ENCODE peak calls at places on chromosomes 11 and 22, in four cellular contexts. D is HL-60, Y is K562, L is GM12878. S is an unnamed sample.

GRCh38 chr11:119479685-119480275 is 56.8 kb upstream of the THY1 start:
- DNase-seq in L (no peak), Y (peak; percentile 66), D (peak; percentile 24), S (no peak)

GRCh38 chr11:76577199-76577920 is 93.2 kb downstream of the LRRC32 start:
- DNase-seq in Y (no peak), D (no peak), L (no peak), S (no peak)

GRCh38 chr11:17443423-17443822 is 33.2 kb downstream of the ABCC8 start:
- DNase-seq in L (no peak), Y (no peak), D (no peak), S (no peak)

GRCh38 chr22:20982563-20982882 is 426 bp downstream of the LZTR1 start:
- DNase-seq in L (no peak), D (no peak), Y (no peak), S (no peak)

GRCh38 chr11:36149538-36150242 is 139.5 kb downstream of the COMMD9 start:
- DNase-seq in Y (peak; percentile 90), L (peak; percentile 31), D (peak; percentile 88), S (peak; percentile 42)

GRCh38 chr11:102306048-102306575 is 11.2 kb upstream of the BIRC3 start:
- DNase-seq in D (no peak), Y (no peak), L (no peak), S (no peak)

GRCh38 chr11:119018074-119018938 is at the start of the genes RPS25 and TRAPPC4:
- DNase-seq in L (peak; percentile 92), Y (peak; percentile 97), D (peak; percentile 98), S (peak; percentile 90)

GRCh38 chr22:47307326-47307725 is 544.9 kb downstream of the TBC1D22A start:
- DNase-seq in D (no peak), L (no peak), Y (peak; percentile 50), S (no peak)

GRCh38 chr22:23781065-23781464 is 5.7 kb upstream of the SMARCB1 start:
- DNase-seq in Y (no peak), L (no peak), D (no peak), S (no peak)

GRCh38 chr22:26170795-26171194 is 1.5 kb downstream of the SEZ6L start:
- DNase-seq in D (no peak), Y (peak; percentile 24), L (no peak), S (no peak)

GRCh38 chr22:31637375-31637937 is 24.6 kb downstream of the PISD start:
- DNase-seq in Y (no peak), D (peak; percentile 90), L (no peak), S (peak; percentile 58)

GRCh38 chr11:80432051-80432450 is 991.2 kb upstream of the TENM4 start:
- DNase-seq in D (no peak), Y (no peak), L (no peak), S (no peak)

GRCh38 chr11:1049911-1050580 is 13.5 kb upstream of the MUC6 start:
- DNase-seq in L (no peak), Y (no peak), D (no peak), S (no peak)

GRCh38 chr11:104705475-104706195 is 192.6 kb downstream of the CASP12 start:
- DNase-seq in L (peak; percentile 59), Y (no peak), D (peak; percentile 86), S (peak; percentile 12)
- TF ChIP-seq SPI1 in L (peak; percentile 68), Y (no peak), D (peak; percentile 82), S (peak; percentile 86)

DNA sequence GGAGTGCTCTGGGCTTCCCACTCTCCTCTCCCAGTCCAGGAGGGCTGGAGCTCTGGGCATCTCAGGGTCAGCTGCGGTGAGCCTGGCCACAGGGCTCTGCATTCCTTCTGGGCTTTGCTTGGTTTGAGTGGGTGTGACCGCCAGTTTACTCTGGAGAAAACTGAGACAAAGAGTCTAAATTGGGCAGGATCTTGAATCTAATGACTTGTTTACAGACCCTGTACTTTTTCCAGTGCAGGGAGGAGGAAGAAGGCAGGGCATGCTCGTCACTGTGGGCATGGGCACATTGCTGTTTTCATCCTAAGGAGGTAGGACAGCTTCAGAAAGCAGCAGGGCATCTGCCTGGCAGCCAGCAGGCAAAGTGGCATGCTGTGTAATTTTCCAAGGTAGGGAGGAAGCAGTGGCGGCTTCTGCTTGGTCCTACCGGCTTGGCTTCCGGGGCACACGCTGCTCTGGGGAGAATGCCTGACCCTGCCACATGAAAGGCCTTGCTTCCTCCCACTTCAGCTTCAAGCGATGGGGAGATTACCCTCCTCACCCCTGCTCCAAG is 22.9 kb downstream of the FLI1 start:
- DNase-seq in L (no peak), D (peak; percentile 53), Y (no peak), S (no peak)
- TF ChIP-seq SPI1 in L (peak; percentile 24), D (peak; percentile 13), Y (no peak), S (no peak)

DNA sequence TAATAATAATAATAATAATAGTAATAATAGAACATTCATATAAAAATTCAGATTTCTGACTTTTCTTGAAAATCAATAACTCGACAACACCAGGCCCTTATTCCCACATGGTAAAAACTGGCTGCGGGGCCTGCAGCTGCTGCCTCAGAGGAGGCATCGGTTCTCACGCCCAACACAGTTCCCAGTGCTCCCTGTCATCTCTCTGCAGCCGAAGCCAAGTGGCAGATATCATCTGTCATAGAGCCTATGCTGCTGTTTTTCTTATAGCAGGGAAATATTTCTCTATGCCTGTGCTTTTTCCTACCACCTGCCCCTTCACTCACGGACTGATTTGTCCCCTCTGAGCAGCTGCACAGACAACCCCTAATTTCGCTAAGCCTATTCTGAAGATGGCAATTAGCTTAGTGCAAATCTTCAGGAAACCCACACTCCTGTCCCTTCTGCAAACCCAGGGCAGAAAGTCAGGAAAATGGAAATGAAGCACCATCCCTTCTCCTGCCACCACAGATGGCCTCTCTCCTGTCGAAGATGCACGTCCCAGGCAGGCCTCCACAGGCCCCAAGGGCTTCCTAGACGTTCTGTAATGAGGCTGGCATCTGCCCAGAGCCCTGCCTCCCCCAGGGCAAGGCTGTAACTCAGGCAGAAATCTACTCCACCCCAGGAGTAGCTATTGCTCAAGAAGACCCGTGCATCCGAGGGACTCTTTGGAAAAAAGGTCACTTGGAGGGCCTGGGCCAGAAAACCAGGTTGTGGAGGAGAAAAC is 66.6 kb downstream of the SYN3 start:
- DNase-seq in D (no peak), L (no peak), Y (no peak), S (no peak)
- TF ChIP-seq SPI1 in D (no peak), L (no peak), Y (no peak), S (no peak)

GRCh38 chr11:115611343-115611742 is 107.1 kb upstream of the CADM1 start:
- DNase-seq in D (no peak), Y (no peak), L (no peak), S (no peak)

GRCh38 chr11:115612331-115612730 is 108.1 kb upstream of the CADM1 start:
- DNase-seq in Y (no peak), L (no peak), D (no peak), S (no peak)

GRCh38 chr11:115613004-115613403 is 108.8 kb upstream of the CADM1 start:
- DNase-seq in L (no peak), D (no peak), Y (no peak), S (no peak)

GRCh38 chr11:115616941-115617340 is 112.7 kb upstream of the CADM1 start:
- DNase-seq in D (no peak), L (no peak), Y (no peak), S (no peak)

GRCh38 chr11:115613986-115614625 is 109.9 kb upstream of the CADM1 start:
- DNase-seq in D (no peak), Y (no peak), L (no peak), S (no peak)
- TF ChIP-seq SPI1 in D (no peak), Y (no peak), L (no peak), S (no peak)

DNA sequence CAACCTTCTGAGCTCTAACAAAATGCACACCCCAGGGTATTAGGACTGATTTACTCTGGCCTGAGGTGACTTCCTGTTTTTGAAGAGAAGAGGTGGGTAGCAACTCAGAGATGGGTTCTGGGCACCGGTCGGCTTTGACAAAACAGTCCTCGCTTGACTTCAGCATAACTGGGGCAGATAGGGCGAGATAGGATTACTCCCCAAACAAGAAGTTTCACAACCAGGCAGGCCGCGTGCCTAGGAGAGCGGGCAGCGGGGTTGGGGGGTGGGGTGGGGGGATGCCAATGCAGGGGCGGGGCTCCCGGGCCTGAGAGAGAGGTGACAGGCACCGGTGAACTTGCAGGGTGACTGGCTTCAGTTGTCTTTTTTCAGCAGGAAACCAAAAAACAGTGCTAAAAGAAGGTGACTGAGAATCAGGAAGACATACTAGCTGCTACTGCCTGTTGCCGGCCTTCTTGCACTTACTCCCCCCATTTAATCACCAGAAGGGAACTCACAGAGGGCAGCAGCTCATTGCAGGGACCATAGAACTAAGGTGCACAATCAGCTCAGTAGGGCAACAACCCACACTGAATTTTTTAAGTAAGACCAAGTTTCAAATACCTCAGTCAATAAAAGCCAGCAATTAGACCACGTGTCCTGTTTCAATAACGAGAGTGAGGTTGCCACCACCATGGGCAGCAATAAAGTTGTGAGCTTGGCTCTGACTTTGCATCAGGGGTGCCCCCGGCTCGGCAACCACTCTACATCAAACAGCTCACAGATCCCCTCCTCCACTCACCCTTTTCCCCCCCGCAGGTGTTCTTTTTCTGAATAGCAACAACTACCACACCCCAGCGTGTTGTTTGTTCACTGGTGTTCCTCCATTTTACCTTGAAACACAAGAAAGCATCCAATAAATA is 37.2 kb upstream of the ETS1 start:
- DNase-seq in L (no peak), D (peak; percentile 72), Y (no peak), S (no peak)
- TF ChIP-seq SPI1 in L (peak; percentile 95), D (peak; percentile 96), Y (peak; percentile 41), S (peak; percentile 95)

GRCh38 chr11:63672934-63673539 is 1.9 kb upstream of the ATL3 start:
- DNase-seq in Y (no peak), D (no peak), L (no peak), S (no peak)

GRCh38 chr11:63672156-63672463 is 934 bp upstream of the ATL3 start:
- DNase-seq in L (no peak), Y (no peak), D (no peak), S (no peak)

GRCh38 chr11:63671322-63672155 is at the start of gene ATL3:
- DNase-seq in Y (peak; percentile 99), L (peak; percentile 85), D (peak; percentile 97), S (peak; percentile 95)

GRCh38 chr11:63670077-63670737 is 969 bp downstream of the ATL3 start:
- DNase-seq in Y (no peak), D (peak; percentile 63), L (no peak), S (no peak)

GRCh38 chr11:63670738-63671321 is 346 bp downstream of the ATL3 start:
- DNase-seq in L (no peak), D (peak; percentile 49), Y (peak; percentile 56), S (no peak)
- TF ChIP-seq SPI1 in L (no peak), D (no peak), Y (no peak), S (no peak)